ENCODE peak calls at places on chromosomes 16 and 17, in five cellular contexts. One of them, this sample, is unnamed.

GRCh38 chr17:63542942-63543821 is 7.1 kb upstream of the DCAF7 start:
- DNase-seq in progenitor cell of endocrine pancreas: no peak
- DNase-seq in AG10803: no peak
- DNase-seq in HFFc6: no peak
- DNase-seq in cardiac fibroblast: no peak
- DNase-seq in this sample: no peak

GRCh38 chr17:28878981-28879380 is 18.6 kb downstream of the FLOT2 start:
- DNase-seq in AG10803: peak; percentile 32
- DNase-seq in progenitor cell of endocrine pancreas: no peak
- DNase-seq in HFFc6: peak; percentile 30
- DNase-seq in cardiac fibroblast: peak; percentile 61
- DNase-seq in this sample: peak; percentile 64

GRCh38 chr17:21042434-21043295 is at the start of gene USP22:
- DNase-seq in cardiac fibroblast: no peak
- DNase-seq in AG10803: no peak
- DNase-seq in HFFc6: no peak
- DNase-seq in progenitor cell of endocrine pancreas: peak; percentile 94
- DNase-seq in this sample: no peak

GRCh38 chr16:1283996-1284592 is 25.3 kb upstream of the UBE2I start:
- DNase-seq in cardiac fibroblast: no peak
- DNase-seq in AG10803: no peak
- DNase-seq in HFFc6: no peak
- DNase-seq in progenitor cell of endocrine pancreas: no peak
- DNase-seq in this sample: no peak

GRCh38 chr17:4167786-4168185 is 24.8 kb downstream of the CYB5D2 start:
- DNase-seq in progenitor cell of endocrine pancreas: no peak
- DNase-seq in cardiac fibroblast: no peak
- DNase-seq in AG10803: no peak
- DNase-seq in HFFc6: no peak
- DNase-seq in this sample: no peak

GRCh38 chr17:82781894-82782274 is 30.0 kb downstream of the TBCD start:
- DNase-seq in progenitor cell of endocrine pancreas: peak; percentile 81
- DNase-seq in AG10803: peak; percentile 67
- DNase-seq in cardiac fibroblast: peak; percentile 81
- DNase-seq in HFFc6: peak; percentile 60
- DNase-seq in this sample: peak; percentile 69

GRCh38 chr17:9647014-9647413 is 1.7 kb downstream of the USP43 start:
- DNase-seq in AG10803: no peak
- DNase-seq in HFFc6: no peak
- DNase-seq in progenitor cell of endocrine pancreas: no peak
- DNase-seq in cardiac fibroblast: no peak
- DNase-seq in this sample: peak; percentile 17

GRCh38 chr16:27867122-27868110 is 196.1 kb downstream of the GSG1L start:
- DNase-seq in cardiac fibroblast: peak; percentile 74
- DNase-seq in HFFc6: peak; percentile 77
- DNase-seq in progenitor cell of endocrine pancreas: peak; percentile 56
- DNase-seq in AG10803: peak; percentile 47
- DNase-seq in this sample: peak; percentile 81

GRCh38 chr16:4511441-4512082 is 27.0 kb downstream of the CDIP1 start:
- DNase-seq in HFFc6: peak; percentile 13
- DNase-seq in cardiac fibroblast: peak; percentile 57
- DNase-seq in AG10803: peak; percentile 27
- DNase-seq in progenitor cell of endocrine pancreas: peak; percentile 53
- DNase-seq in this sample: peak; percentile 42

GRCh38 chr17:83179378-83179777 is 100.0 kb downstream of the METRNL start:
- DNase-seq in progenitor cell of endocrine pancreas: no peak
- DNase-seq in AG10803: no peak
- DNase-seq in cardiac fibroblast: no peak
- DNase-seq in HFFc6: no peak
- DNase-seq in this sample: no peak

GRCh38 chr17:77508047-77508715 is 367.4 kb downstream of the SEC14L1 start:
- DNase-seq in progenitor cell of endocrine pancreas: no peak
- DNase-seq in cardiac fibroblast: no peak
- DNase-seq in HFFc6: no peak
- DNase-seq in AG10803: no peak
- DNase-seq in this sample: peak; percentile 17

GRCh38 chr17:82396601-82397435 is 21.3 kb upstream of the HEXD start:
- DNase-seq in cardiac fibroblast: peak; percentile 89
- DNase-seq in AG10803: peak; percentile 99
- DNase-seq in HFFc6: peak; percentile 82
- DNase-seq in progenitor cell of endocrine pancreas: no peak
- DNase-seq in this sample: peak; percentile 80

GRCh38 chr17:32192379-32192778 is 50.1 kb downstream of the RHOT1 start:
- DNase-seq in HFFc6: peak; percentile 51
- DNase-seq in AG10803: no peak
- DNase-seq in cardiac fibroblast: peak; percentile 6
- DNase-seq in progenitor cell of endocrine pancreas: no peak
- DNase-seq in this sample: peak; percentile 52

GRCh38 chr16:88787579-88788314 is 2.7 kb upstream of the PIEZO1 start:
- DNase-seq in AG10803: no peak
- DNase-seq in cardiac fibroblast: no peak
- DNase-seq in HFFc6: no peak
- DNase-seq in progenitor cell of endocrine pancreas: no peak
- DNase-seq in this sample: no peak

GRCh38 chr16:49292413-49292812 is 10.8 kb upstream of the CBLN1 start:
- DNase-seq in HFFc6: no peak
- DNase-seq in cardiac fibroblast: no peak
- DNase-seq in progenitor cell of endocrine pancreas: no peak
- DNase-seq in AG10803: no peak
- DNase-seq in this sample: no peak